ENCODE peak calls at places on chromosome 20, in nine cellular contexts. A is CD8-positive, alpha-beta T cell; I is AG04450; P is choroid plexus epithelial cell; R is astrocyte of the spinal cord; H is IMR-90; N is fibroblast of mammary gland; M is stomach; W is fibroblast of lung. V is an unnamed sample.

GRCh38 chr20:51506527-51507356 is 35.8 kb downstream of the NFATC2 start:
- DNase-seq in R (no peak), H (no peak), I (no peak), N (no peak), A (no peak), W (no peak), M (no peak), P (no peak), V (peak)

GRCh38 chr20:62640870-62641748 is 1.2 kb upstream of the SLCO4A1 start:
- DNase-seq in A (no peak), H (no peak), P (no peak), M (no peak), R (no peak), I (no peak), N (no peak), W (no peak), V (no peak)

GRCh38 chr20:38301283-38301682 is 2.7 kb upstream of the BPI start:
- DNase-seq in I (no peak), M (no peak), N (no peak), W (no peak), P (no peak), A (no peak), R (no peak), H (no peak), V (no peak)

GRCh38 chr20:56540415-56540814 is 7.4 kb downstream of the FAM209B start:
- DNase-seq in R (no peak), I (no peak), M (no peak), W (no peak), P (peak), H (peak), N (peak), A (no peak), V (no peak)

GRCh38 chr20:10453241-10453640 is 18.1 kb downstream of the SLX4IP start:
- DNase-seq in I (no peak), A (no peak), H (no peak), N (no peak), P (no peak), W (no peak), M (no peak), R (no peak), V (no peak)

GRCh38 chr20:21137078-21137477 is 11.2 kb downstream of the KIZ start:
- DNase-seq in R (no peak), P (no peak), A (no peak), M (peak), H (no peak), I (no peak), W (no peak), N (no peak), V (no peak)

GRCh38 chr20:38229376-38230252 is 30.9 kb downstream of the KIAA1755 start:
- DNase-seq in R (no peak), I (no peak), N (peak), W (peak), P (peak), M (no peak), H (no peak), A (no peak), V (peak)

GRCh38 chr20:23179766-23180403 is 93.8 kb upstream of the CD93 start:
- DNase-seq in R (peak), H (no peak), M (no peak), W (no peak), P (peak), I (no peak), N (peak), A (no peak), V (no peak)

GRCh38 chr20:48841861-48842529 is 14.2 kb upstream of the PREX1 start:
- DNase-seq in P (peak), W (peak), A (no peak), I (peak), H (peak), N (peak), M (no peak), R (peak), V (no peak)

GRCh38 chr20:19462491-19462890 is 250.0 kb downstream of the SLC24A3 start:
- DNase-seq in W (no peak), A (no peak), H (no peak), P (no peak), I (no peak), M (no peak), N (no peak), R (no peak), V (no peak)

GRCh38 chr20:4929686-4930397 is 71.5 kb downstream of the SLC23A2 start:
- DNase-seq in A (no peak), P (no peak), I (no peak), M (no peak), R (no peak), H (peak), N (peak), W (no peak), V (no peak)

GRCh38 chr20:25239387-25240370 is 8.2 kb upstream of the PYGB start:
- DNase-seq in I (no peak), R (no peak), M (no peak), N (no peak), P (no peak), W (no peak), A (no peak), H (no peak), V (no peak)

GRCh38 chr20:16528078-16528477 is 45.2 kb downstream of the KIF16B start:
- DNase-seq in R (peak), H (peak), I (peak), A (no peak), M (peak), W (peak), N (peak), P (peak), V (peak)

GRCh38 chr20:24957326-24957996 is 8.4 kb downstream of the CST7 start:
- DNase-seq in I (no peak), W (no peak), P (no peak), H (no peak), M (peak), R (no peak), N (no peak), A (no peak), V (peak)

GRCh38 chr20:34180460-34181108 is 60.6 kb upstream of the ASIP start:
- DNase-seq in W (no peak), M (no peak), P (no peak), H (no peak), R (no peak), N (no peak), A (no peak), I (no peak), V (no peak)

GRCh38 chr20:45305262-45305661 is 1.4 kb upstream of the RBPJL start:
- DNase-seq in N (no peak), I (no peak), W (no peak), M (no peak), R (no peak), P (no peak), H (no peak), A (no peak), V (no peak)

GRCh38 chr20:33829636-33830035 is 18.5 kb downstream of the CHMP4B start:
- DNase-seq in I (no peak), P (no peak), N (no peak), M (no peak), W (no peak), A (no peak), H (no peak), R (no peak), V (no peak)

GRCh38 chr20:53081916-53082863 is 110.0 kb downstream of the TSHZ2 start:
- DNase-seq in P (peak), W (peak), R (no peak), I (no peak), M (no peak), A (no peak), N (peak), H (no peak), V (no peak)

GRCh38 chr20:59161626-59162170 is 1.9 kb upstream of the ZNF831 start:
- DNase-seq in R (no peak), A (no peak), N (no peak), I (no peak), W (no peak), M (no peak), H (no peak), P (no peak), V (no peak)

GRCh38 chr20:59157961-59158541 is 5.6 kb upstream of the ZNF831 start:
- DNase-seq in M (no peak), H (no peak), R (no peak), N (no peak), P (no peak), W (no peak), A (no peak), I (no peak), V (no peak)

GRCh38 chr20:59158673-59159072 is 4.9 kb upstream of the ZNF831 start:
- DNase-seq in W (no peak), H (no peak), A (no peak), P (no peak), R (no peak), M (no peak), N (no peak), I (no peak), V (no peak)

GRCh38 chr20:59159091-59159821 is 4.4 kb upstream of the ZNF831 start:
- DNase-seq in A (peak), P (no peak), I (no peak), R (no peak), N (no peak), W (no peak), M (no peak), H (no peak), V (no peak)

GRCh38 chr20:59159822-59160740 is 3.5 kb upstream of the ZNF831 start:
- DNase-seq in A (no peak), W (no peak), R (no peak), N (no peak), M (no peak), P (no peak), H (no peak), I (no peak), V (peak)
- H3K4me3 ChIP-seq in A (peak), W (no peak), R (no peak), N (no peak), M (no peak), P (no peak), H (no peak), I (no peak), V (no peak)

GRCh38 chr20:17611540-17612286 is 41.8 kb downstream of the DSTN start:
- DNase-seq in P (peak), H (no peak), M (peak), N (peak), I (no peak), R (no peak), W (peak), A (no peak), V (peak)
- TF ChIP-seq CTCF in P (peak), H (peak), M (peak), N (peak), I (peak), R (no peak), W (no peak), A (peak), V (peak)

GRCh38 chr20:58907481-58908137 is 55.1 kb downstream of the GNAS start:
- DNase-seq in W (peak), M (peak), I (peak), P (peak), A (peak), R (peak), N (peak), H (peak), V (peak)
- H3K4me3 ChIP-seq in W (peak), M (peak), I (peak), P (no peak), A (no peak), R (no peak), N (peak), H (no peak), V (no peak)

GRCh38 chr20:8039048-8039447 is 19.5 kb upstream of the TMX4 start:
- DNase-seq in N (no peak), P (no peak), W (no peak), R (no peak), I (no peak), M (no peak), A (no peak), H (no peak), V (no peak)
- TF ChIP-seq CTCF in N (no peak), P (no peak), W (no peak), R (no peak), I (no peak), M (no peak), A (no peak), H (no peak), V (no peak)

DNA sequence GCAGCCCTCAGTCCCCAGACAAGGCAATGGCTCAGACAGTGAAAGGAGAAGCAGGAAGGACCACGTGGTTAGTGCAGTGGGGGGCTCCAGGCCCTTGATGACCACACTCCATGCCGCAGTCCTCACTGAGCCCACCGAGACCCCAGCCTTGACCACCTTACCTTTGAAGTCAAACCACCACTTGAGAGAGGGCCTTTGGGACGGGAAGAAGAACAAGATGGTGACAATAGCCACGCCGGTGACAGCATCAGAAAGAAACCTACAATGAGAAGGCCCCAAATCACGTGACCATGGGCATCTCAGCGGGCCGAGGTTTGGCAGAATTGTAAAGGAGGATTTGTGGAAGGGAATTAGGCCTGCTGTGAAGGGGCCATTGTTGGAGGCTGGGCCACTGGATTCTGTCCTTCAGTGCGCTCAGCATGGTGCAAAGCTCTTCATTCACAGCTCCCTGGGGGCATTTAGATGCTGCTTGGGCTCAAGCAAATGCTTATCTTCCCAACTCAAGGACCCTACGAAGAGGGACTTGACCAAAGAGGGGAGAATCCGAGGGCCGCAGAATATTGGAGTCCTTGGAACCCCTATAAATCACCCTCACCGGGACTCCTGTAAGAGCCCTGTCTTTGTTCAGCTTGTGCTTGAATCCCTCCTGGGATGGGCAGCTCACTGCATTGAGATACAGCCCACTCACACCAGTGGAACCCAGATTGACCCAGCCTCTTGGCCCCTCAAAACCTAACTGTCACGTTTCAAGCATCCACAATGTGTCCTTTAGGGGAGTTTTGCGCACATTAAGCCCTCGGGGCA is 33.2 kb upstream of the OCSTAMP start:
- DNase-seq in P (no peak), N (no peak), H (no peak), R (no peak), W (no peak), M (no peak), A (no peak), I (no peak), V (peak)
- H3K4me3 ChIP-seq in P (no peak), N (no peak), H (no peak), R (no peak), W (no peak), M (no peak), A (no peak), I (no peak), V (no peak)